ENCODE peak calls at places on chromosomes 6 and 20, in six cellular contexts. One of them, this sample, is unnamed.

GRCh38 chr6:138953451-138953850 is 34.6 kb downstream of the REPS1 start:
- DNase-seq in small intestine: no peak
- DNase-seq in neural crest cell: no peak
- DNase-seq in activated CD4-positive, alpha-beta T cell treated with anti-CD3 and anti-CD28 coated beads for 4 hours: no peak
- DNase-seq in fibroblast of villous mesenchyme: no peak
- DNase-seq in stomach: no peak
- DNase-seq in this sample: no peak

GRCh38 chr6:33314515-33314942 is 651 bp upstream of the TAPBP start:
- DNase-seq in neural crest cell: no peak
- DNase-seq in stomach: peak; percentile 39
- DNase-seq in fibroblast of villous mesenchyme: peak; percentile 92
- DNase-seq in small intestine: peak; percentile 85
- DNase-seq in activated CD4-positive, alpha-beta T cell treated with anti-CD3 and anti-CD28 coated beads for 4 hours: peak; percentile 74
- DNase-seq in this sample: peak; percentile 70

GRCh38 chr20:48603116-48603818 is 224.5 kb downstream of the PREX1 start:
- DNase-seq in activated CD4-positive, alpha-beta T cell treated with anti-CD3 and anti-CD28 coated beads for 4 hours: no peak
- DNase-seq in stomach: no peak
- DNase-seq in neural crest cell: no peak
- DNase-seq in small intestine: no peak
- DNase-seq in fibroblast of villous mesenchyme: no peak
- DNase-seq in this sample: no peak

GRCh38 chr6:82866446-82866845 is 199.2 kb downstream of the UBE3D start:
- DNase-seq in small intestine: no peak
- DNase-seq in fibroblast of villous mesenchyme: no peak
- DNase-seq in activated CD4-positive, alpha-beta T cell treated with anti-CD3 and anti-CD28 coated beads for 4 hours: no peak
- DNase-seq in stomach: no peak
- DNase-seq in neural crest cell: no peak
- DNase-seq in this sample: no peak

GRCh38 chr6:27415898-27416297 is 27.3 kb downstream of the ZNF391 start:
- DNase-seq in fibroblast of villous mesenchyme: no peak
- DNase-seq in small intestine: no peak
- DNase-seq in neural crest cell: no peak
- DNase-seq in activated CD4-positive, alpha-beta T cell treated with anti-CD3 and anti-CD28 coated beads for 4 hours: no peak
- DNase-seq in stomach: no peak
- DNase-seq in this sample: no peak

GRCh38 chr20:50649587-50649986 is 41.8 kb downstream of the RIPOR3 start:
- DNase-seq in small intestine: no peak
- DNase-seq in neural crest cell: no peak
- DNase-seq in activated CD4-positive, alpha-beta T cell treated with anti-CD3 and anti-CD28 coated beads for 4 hours: no peak
- DNase-seq in fibroblast of villous mesenchyme: no peak
- DNase-seq in stomach: no peak
- DNase-seq in this sample: no peak

GRCh38 chr20:14470231-14470894 is 133.0 kb upstream of the FLRT3 start:
- DNase-seq in neural crest cell: no peak
- DNase-seq in fibroblast of villous mesenchyme: no peak
- DNase-seq in small intestine: peak; percentile 80
- DNase-seq in activated CD4-positive, alpha-beta T cell treated with anti-CD3 and anti-CD28 coated beads for 4 hours: no peak
- DNase-seq in stomach: peak; percentile 74
- DNase-seq in this sample: peak; percentile 68

GRCh38 chr6:145469021-145469420 is 266.3 kb downstream of the EPM2A start:
- DNase-seq in fibroblast of villous mesenchyme: no peak
- DNase-seq in neural crest cell: no peak
- DNase-seq in stomach: no peak
- DNase-seq in activated CD4-positive, alpha-beta T cell treated with anti-CD3 and anti-CD28 coated beads for 4 hours: no peak
- DNase-seq in small intestine: no peak
- DNase-seq in this sample: no peak

GRCh38 chr6:75350808-75351207 is 66.2 kb upstream of the TMEM30A start:
- DNase-seq in small intestine: no peak
- DNase-seq in fibroblast of villous mesenchyme: no peak
- DNase-seq in neural crest cell: no peak
- DNase-seq in stomach: no peak
- DNase-seq in activated CD4-positive, alpha-beta T cell treated with anti-CD3 and anti-CD28 coated beads for 4 hours: no peak
- DNase-seq in this sample: no peak

GRCh38 chr6:166341915-166342292 is 441 bp downstream of the SFT2D1 start:
- DNase-seq in fibroblast of villous mesenchyme: peak; percentile 40
- DNase-seq in neural crest cell: no peak
- DNase-seq in activated CD4-positive, alpha-beta T cell treated with anti-CD3 and anti-CD28 coated beads for 4 hours: peak; percentile 5
- DNase-seq in small intestine: no peak
- DNase-seq in stomach: no peak
- DNase-seq in this sample: peak; percentile 24

GRCh38 chr6:15506066-15506465 is 156.8 kb downstream of the DTNBP1 start:
- DNase-seq in neural crest cell: no peak
- DNase-seq in fibroblast of villous mesenchyme: no peak
- DNase-seq in stomach: no peak
- DNase-seq in small intestine: no peak
- DNase-seq in activated CD4-positive, alpha-beta T cell treated with anti-CD3 and anti-CD28 coated beads for 4 hours: no peak
- DNase-seq in this sample: no peak

GRCh38 chr6:12595161-12595792 is 121.3 kb upstream of the PHACTR1 start:
- DNase-seq in activated CD4-positive, alpha-beta T cell treated with anti-CD3 and anti-CD28 coated beads for 4 hours: no peak
- DNase-seq in fibroblast of villous mesenchyme: peak; percentile 79
- DNase-seq in stomach: no peak
- DNase-seq in neural crest cell: no peak
- DNase-seq in small intestine: no peak
- DNase-seq in this sample: no peak

GRCh38 chr6:139239137-139239536 is 52.7 kb downstream of the TXLNB start:
- DNase-seq in activated CD4-positive, alpha-beta T cell treated with anti-CD3 and anti-CD28 coated beads for 4 hours: no peak
- DNase-seq in neural crest cell: no peak
- DNase-seq in stomach: no peak
- DNase-seq in small intestine: no peak
- DNase-seq in fibroblast of villous mesenchyme: no peak
- DNase-seq in this sample: no peak

GRCh38 chr6:24126586-24127192 is 674 bp downstream of the NRSN1 start:
- DNase-seq in neural crest cell: peak; percentile 70
- DNase-seq in small intestine: peak; percentile 19
- DNase-seq in fibroblast of villous mesenchyme: peak; percentile 58
- DNase-seq in activated CD4-positive, alpha-beta T cell treated with anti-CD3 and anti-CD28 coated beads for 4 hours: no peak
- DNase-seq in stomach: no peak
- DNase-seq in this sample: peak; percentile 19

GRCh38 chr20:10368702-10369041 is 65.3 kb downstream of the MKKS start:
- DNase-seq in stomach: no peak
- DNase-seq in fibroblast of villous mesenchyme: no peak
- DNase-seq in small intestine: no peak
- DNase-seq in activated CD4-positive, alpha-beta T cell treated with anti-CD3 and anti-CD28 coated beads for 4 hours: no peak
- DNase-seq in neural crest cell: no peak
- DNase-seq in this sample: no peak

GRCh38 chr20:20211274-20211987 is 156.5 kb upstream of the INSM1 start:
- DNase-seq in neural crest cell: no peak
- DNase-seq in activated CD4-positive, alpha-beta T cell treated with anti-CD3 and anti-CD28 coated beads for 4 hours: no peak
- DNase-seq in stomach: no peak
- DNase-seq in fibroblast of villous mesenchyme: no peak
- DNase-seq in small intestine: peak; percentile 30
- DNase-seq in this sample: no peak

GRCh38 chr6:133964702-133965101 is 11.7 kb downstream of the TBPL1 start:
- DNase-seq in small intestine: no peak
- DNase-seq in neural crest cell: no peak
- DNase-seq in fibroblast of villous mesenchyme: no peak
- DNase-seq in stomach: no peak
- DNase-seq in activated CD4-positive, alpha-beta T cell treated with anti-CD3 and anti-CD28 coated beads for 4 hours: no peak
- DNase-seq in this sample: no peak

GRCh38 chr6:167866642-167867041 is 39.9 kb downstream of the AFDN start:
- DNase-seq in fibroblast of villous mesenchyme: no peak
- DNase-seq in stomach: no peak
- DNase-seq in activated CD4-positive, alpha-beta T cell treated with anti-CD3 and anti-CD28 coated beads for 4 hours: no peak
- DNase-seq in small intestine: no peak
- DNase-seq in neural crest cell: no peak
- DNase-seq in this sample: no peak

GRCh38 chr6:53960311-53960710 is 150.9 kb upstream of the MLIP start:
- DNase-seq in small intestine: no peak
- DNase-seq in neural crest cell: no peak
- DNase-seq in fibroblast of villous mesenchyme: peak; percentile 73
- DNase-seq in stomach: no peak
- DNase-seq in activated CD4-positive, alpha-beta T cell treated with anti-CD3 and anti-CD28 coated beads for 4 hours: no peak
- DNase-seq in this sample: no peak

GRCh38 chr6:108437821-108438220 is 122.9 kb upstream of the FOXO3 start:
- DNase-seq in small intestine: no peak
- DNase-seq in fibroblast of villous mesenchyme: no peak
- DNase-seq in stomach: no peak
- DNase-seq in neural crest cell: no peak
- DNase-seq in activated CD4-positive, alpha-beta T cell treated with anti-CD3 and anti-CD28 coated beads for 4 hours: no peak
- DNase-seq in this sample: no peak

GRCh38 chr6:7025861-7026260 is 81.9 kb upstream of the RREB1 start:
- DNase-seq in fibroblast of villous mesenchyme: no peak
- DNase-seq in stomach: no peak
- DNase-seq in activated CD4-positive, alpha-beta T cell treated with anti-CD3 and anti-CD28 coated beads for 4 hours: no peak
- DNase-seq in neural crest cell: no peak
- DNase-seq in small intestine: no peak
- DNase-seq in this sample: no peak

This sample was measured in cerebellar cortex.